ENCODE peak calls at places on chromosomes 7 and 10, in eight cellular contexts. One of them, this sample, is unnamed.

GRCh38 chr7:100483101-100483727 is 513 bp upstream of the NYAP1 start:
- DNase-seq in IMR-90: peak; percentile 16
- DNase-seq in HEK293T: peak; percentile 81
- DNase-seq in prostate gland: peak; percentile 37
- DNase-seq in sigmoid colon: peak; percentile 81
- DNase-seq in amniotic stem cell: peak; percentile 34
- DNase-seq in AG04450: no peak
- DNase-seq in activated CD4-positive, alpha-beta T cell treated with anti-CD3 and anti-CD28 coated beads for 48 hours: peak; percentile 87
- DNase-seq in this sample: no peak

GRCh38 chr10:36538945-36539586 is 586.3 kb upstream of the ANKRD30A start:
- DNase-seq in AG04450: no peak
- DNase-seq in HEK293T: no peak
- DNase-seq in prostate gland: no peak
- DNase-seq in IMR-90: peak; percentile 87
- DNase-seq in amniotic stem cell: no peak
- DNase-seq in activated CD4-positive, alpha-beta T cell treated with anti-CD3 and anti-CD28 coated beads for 48 hours: no peak
- DNase-seq in sigmoid colon: no peak
- DNase-seq in this sample: peak; percentile 22

GRCh38 chr10:86652361-86653202 is 1.8 kb upstream of the OPN4 start:
- DNase-seq in activated CD4-positive, alpha-beta T cell treated with anti-CD3 and anti-CD28 coated beads for 48 hours: no peak
- DNase-seq in prostate gland: no peak
- DNase-seq in IMR-90: peak; percentile 21
- DNase-seq in HEK293T: no peak
- DNase-seq in amniotic stem cell: no peak
- DNase-seq in AG04450: no peak
- DNase-seq in sigmoid colon: peak; percentile 53
- DNase-seq in this sample: no peak

GRCh38 chr10:4457597-4457996 is 368.4 kb upstream of the AKR1E2 start:
- DNase-seq in AG04450: no peak
- DNase-seq in HEK293T: no peak
- DNase-seq in amniotic stem cell: no peak
- DNase-seq in sigmoid colon: no peak
- DNase-seq in activated CD4-positive, alpha-beta T cell treated with anti-CD3 and anti-CD28 coated beads for 48 hours: no peak
- DNase-seq in IMR-90: no peak
- DNase-seq in prostate gland: no peak
- DNase-seq in this sample: no peak

GRCh38 chr10:58512470-58513188 is at the start of gene BICC1:
- DNase-seq in HEK293T: peak; percentile 69
- DNase-seq in sigmoid colon: peak; percentile 74
- DNase-seq in prostate gland: peak; percentile 31
- DNase-seq in IMR-90: peak; percentile 38
- DNase-seq in amniotic stem cell: no peak
- DNase-seq in activated CD4-positive, alpha-beta T cell treated with anti-CD3 and anti-CD28 coated beads for 48 hours: peak; percentile 14
- DNase-seq in AG04450: no peak
- DNase-seq in this sample: no peak

GRCh38 chr10:49164587-49165188 is 23.5 kb downstream of the TMEM273 start:
- DNase-seq in activated CD4-positive, alpha-beta T cell treated with anti-CD3 and anti-CD28 coated beads for 48 hours: peak; percentile 58
- DNase-seq in IMR-90: peak; percentile 35
- DNase-seq in HEK293T: peak; percentile 45
- DNase-seq in AG04450: no peak
- DNase-seq in sigmoid colon: no peak
- DNase-seq in amniotic stem cell: no peak
- DNase-seq in prostate gland: no peak
- DNase-seq in this sample: no peak

GRCh38 chr7:134589491-134589941 is 40.6 kb downstream of the AKR1B15 start:
- DNase-seq in activated CD4-positive, alpha-beta T cell treated with anti-CD3 and anti-CD28 coated beads for 48 hours: no peak
- DNase-seq in amniotic stem cell: peak; percentile 20
- DNase-seq in AG04450: no peak
- DNase-seq in sigmoid colon: no peak
- DNase-seq in HEK293T: no peak
- DNase-seq in prostate gland: peak; percentile 21
- DNase-seq in IMR-90: peak; percentile 17
- DNase-seq in this sample: no peak

GRCh38 chr7:27739301-27739913 is 555 bp upstream of the TAX1BP1 start:
- DNase-seq in sigmoid colon: no peak
- DNase-seq in activated CD4-positive, alpha-beta T cell treated with anti-CD3 and anti-CD28 coated beads for 48 hours: peak; percentile 7
- DNase-seq in HEK293T: no peak
- DNase-seq in amniotic stem cell: peak; percentile 46
- DNase-seq in AG04450: peak; percentile 24
- DNase-seq in IMR-90: peak; percentile 70
- DNase-seq in prostate gland: no peak
- DNase-seq in this sample: no peak

GRCh38 chr10:132360766-132361447 is 28.9 kb downstream of the LRRC27 start:
- DNase-seq in sigmoid colon: peak; percentile 64
- DNase-seq in HEK293T: peak; percentile 75
- DNase-seq in activated CD4-positive, alpha-beta T cell treated with anti-CD3 and anti-CD28 coated beads for 48 hours: peak; percentile 63
- DNase-seq in IMR-90: no peak
- DNase-seq in prostate gland: no peak
- DNase-seq in AG04450: no peak
- DNase-seq in amniotic stem cell: no peak
- DNase-seq in this sample: no peak

GRCh38 chr7:77430927-77431326 is 14.8 kb upstream of the GSAP start:
- DNase-seq in HEK293T: no peak
- DNase-seq in AG04450: no peak
- DNase-seq in activated CD4-positive, alpha-beta T cell treated with anti-CD3 and anti-CD28 coated beads for 48 hours: no peak
- DNase-seq in amniotic stem cell: no peak
- DNase-seq in IMR-90: no peak
- DNase-seq in prostate gland: no peak
- DNase-seq in sigmoid colon: no peak
- DNase-seq in this sample: no peak

This sample was measured in BJ.